ENCODE peak calls at places on chromosomes 5 and 9, in seven cellular contexts. D is HFFc6, X is bronchial epithelial cell, R is Calu3, O is colonic mucosa, F is heart left ventricle, J is HFF-Myc. G is an unnamed sample.

GRCh38 chr5:34552129-34552528 is 104.0 kb upstream of the RAI14 start:
- DNase-seq in D (no peak), J (no peak), F (no peak), R (no peak), X (no peak), O (no peak), G (no peak)

GRCh38 chr9:135077497-135078200 is 9.8 kb upstream of the OLFM1 start:
- DNase-seq in O (no peak), F (no peak), J (no peak), X (no peak), R (no peak), D (peak), G (no peak)

GRCh38 chr5:127296321-127296720 is 5.7 kb downstream of the MEGF10 start:
- DNase-seq in X (peak), J (no peak), F (no peak), D (peak), R (no peak), O (no peak), G (no peak)

GRCh38 chr9:110255417-110256141 is 728 bp downstream of the TXN start:
- DNase-seq in D (peak), J (no peak), R (peak), F (peak), O (peak), X (peak), G (no peak)

GRCh38 chr5:111454198-111454606 is 58.1 kb downstream of the STARD4 start:
- DNase-seq in X (peak), R (no peak), O (no peak), J (peak), D (peak), F (no peak), G (peak)

GRCh38 chr5:79236364-79236969 is 536 bp downstream of the JMY start:
- DNase-seq in D (no peak), O (peak), X (peak), R (peak), J (no peak), F (no peak), G (no peak)

GRCh38 chr9:36166150-36166927 is 2.8 kb upstream of the CCIN start:
- DNase-seq in F (peak), J (peak), D (peak), O (peak), X (peak), R (peak), G (no peak)

GRCh38 chr9:135530146-135530545 is 8.9 kb downstream of the LCN1 start:
- DNase-seq in D (no peak), F (no peak), X (no peak), R (no peak), O (no peak), J (no peak), G (no peak)

GRCh38 chr5:116441223-116441622 is 133.4 kb downstream of the SEMA6A start:
- DNase-seq in O (no peak), X (no peak), R (no peak), D (no peak), F (no peak), J (no peak), G (no peak)

GRCh38 chr5:10576121-10576789 is 12.4 kb downstream of the ANKRD33B start:
- DNase-seq in X (no peak), O (no peak), R (no peak), J (no peak), F (peak), D (no peak), G (no peak)

GRCh38 chr5:69136296-69136695 is 30.7 kb upstream of the CCNB1 start:
- DNase-seq in J (no peak), F (no peak), D (no peak), X (no peak), R (no peak), O (no peak), G (peak)

GRCh38 chr5:132289097-132289496 is 5.1 kb upstream of the SLC22A4 start:
- DNase-seq in D (no peak), J (no peak), F (no peak), X (no peak), R (no peak), O (no peak), G (no peak)

GRCh38 chr5:37554938-37555337 is 175.8 kb downstream of the WDR70 start:
- DNase-seq in D (no peak), R (no peak), J (no peak), X (peak), O (no peak), F (no peak), G (no peak)

DNA sequence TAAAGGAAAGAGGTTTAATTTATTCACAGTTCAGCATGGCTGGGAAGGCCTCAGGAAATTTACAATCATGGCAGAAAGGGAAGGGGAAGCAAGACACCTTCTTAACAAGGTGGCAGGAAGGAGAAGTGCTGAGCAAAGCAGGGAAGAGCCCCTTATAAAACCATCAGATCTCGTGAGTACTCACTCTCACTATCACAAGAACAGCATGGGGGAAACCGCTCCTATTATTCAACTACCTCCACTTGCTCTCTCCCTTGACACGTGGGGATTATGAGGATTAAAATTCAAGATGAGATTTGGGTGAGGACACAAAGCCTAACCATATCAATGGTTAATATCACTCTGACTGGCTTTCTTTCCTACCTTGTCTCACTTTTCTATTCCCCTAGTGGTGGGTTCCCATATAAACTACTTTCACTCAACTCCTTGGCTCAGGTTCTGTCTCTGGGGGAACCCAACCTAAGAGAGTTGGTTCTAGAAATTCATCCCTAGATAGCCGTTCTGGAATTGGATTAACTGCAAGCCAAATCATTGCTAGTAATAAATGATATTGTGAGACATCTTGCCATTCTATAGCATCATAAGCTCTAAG is 749.8 kb upstream of the GRAMD2B start:
- DNase-seq in O (no peak), X (no peak), J (no peak), D (no peak), F (no peak), R (no peak), G (no peak)
- TF ChIP-seq CTCF in O (no peak), X (no peak), J (no peak), D (no peak), F (no peak), R (no peak), G (no peak)

DNA sequence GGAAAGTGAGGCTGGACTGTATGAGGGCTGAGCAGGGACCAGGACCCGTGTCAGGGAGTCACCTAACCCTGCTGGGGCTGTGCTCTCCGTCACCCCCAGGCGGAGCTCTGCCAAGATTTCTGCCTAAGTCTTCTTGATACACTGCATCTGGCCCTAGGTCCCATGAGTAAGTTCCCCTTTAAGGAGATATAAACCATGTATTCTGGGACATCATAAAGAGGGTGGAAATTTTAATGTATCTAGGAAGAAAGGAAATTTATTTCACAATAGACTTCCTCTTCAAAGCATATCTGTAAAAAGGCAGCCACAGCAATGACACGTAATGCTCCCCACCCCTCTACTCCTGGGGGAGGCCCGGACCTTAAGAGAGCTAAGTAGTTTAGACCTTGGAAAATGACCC is 183.4 kb downstream of the FBXL7 start:
- DNase-seq in O (peak), R (no peak), D (no peak), X (no peak), F (no peak), J (no peak), G (no peak)
- TF ChIP-seq CTCF in O (no peak), R (no peak), D (no peak), X (no peak), F (peak), J (peak), G (peak)

DNA sequence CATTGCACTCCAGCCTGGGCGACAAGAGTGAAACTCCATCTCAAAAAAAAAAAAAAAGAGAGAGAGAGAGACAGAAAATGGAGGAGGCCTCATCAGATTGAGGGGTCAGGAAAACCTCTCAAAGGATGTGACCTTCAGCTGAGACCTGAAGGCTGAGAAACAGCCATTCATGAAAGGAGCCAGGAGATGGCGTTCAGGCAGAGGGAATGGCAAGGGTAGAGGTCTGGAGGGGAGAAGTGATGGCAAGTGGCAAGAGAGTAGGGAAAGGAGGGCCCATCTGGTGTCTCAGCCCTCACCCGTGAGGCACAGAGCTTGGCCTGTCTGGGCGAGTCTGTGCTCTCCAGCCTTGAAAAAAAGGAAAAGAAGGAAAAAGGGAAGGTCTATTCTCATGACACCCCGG is 17.0 kb downstream of the CAMK2A start:
- DNase-seq in R (peak), X (peak), D (peak), F (no peak), J (no peak), O (no peak), G (peak)
- TF ChIP-seq CTCF in R (no peak), X (peak), D (peak), F (no peak), J (peak), O (no peak), G (peak)

GRCh38 chr5:176700239-176700847 is 53.1 kb downstream of the TSPAN17 start:
- DNase-seq in X (peak), F (peak), O (no peak), J (no peak), R (peak), D (no peak), G (no peak)
- TF ChIP-seq CTCF in X (peak), F (no peak), O (no peak), J (peak), R (peak), D (peak), G (no peak)

DNA sequence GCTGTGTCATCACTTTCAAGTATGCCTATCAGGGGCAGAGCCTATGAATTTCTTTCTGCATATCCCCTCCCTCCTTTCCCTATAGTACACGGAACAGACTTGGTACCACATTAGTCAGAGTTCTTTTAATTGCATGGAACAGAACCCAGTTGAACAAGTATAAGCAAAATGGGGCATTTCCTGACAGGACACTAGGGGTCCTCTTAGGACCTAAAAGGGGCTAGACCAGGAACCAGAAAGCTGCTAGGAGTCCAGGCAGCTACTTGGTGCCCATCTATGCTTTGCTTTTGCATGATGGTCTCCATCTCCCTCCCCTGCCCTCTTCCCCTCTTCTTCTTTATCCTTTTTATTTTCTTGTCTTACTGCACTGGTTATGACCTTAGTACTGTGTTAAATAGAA is 5.9 kb downstream of the BSPRY start:
- DNase-seq in D (peak), X (no peak), F (no peak), O (no peak), R (no peak), J (no peak), G (no peak)
- TF ChIP-seq CTCF in D (peak), X (no peak), F (no peak), O (no peak), R (no peak), J (peak), G (peak)

GRCh38 chr9:19698960-19699359 is 89.9 kb downstream of the SLC24A2 start:
- DNase-seq in F (no peak), D (no peak), O (no peak), X (no peak), J (no peak), R (no peak), G (no peak)

GRCh38 chr9:19701274-19701673 is 87.6 kb downstream of the SLC24A2 start:
- DNase-seq in J (no peak), X (no peak), R (no peak), F (no peak), D (no peak), O (no peak), G (no peak)

GRCh38 chr9:19699757-19700156 is 89.1 kb downstream of the SLC24A2 start:
- DNase-seq in X (peak), O (no peak), J (no peak), F (no peak), D (no peak), R (no peak), G (no peak)

GRCh38 chr9:19703702-19704101 is 85.1 kb downstream of the SLC24A2 start:
- DNase-seq in R (no peak), O (no peak), F (no peak), X (peak), J (no peak), D (no peak), G (no peak)

GRCh38 chr9:19701991-19702390 is 86.8 kb downstream of the SLC24A2 start:
- DNase-seq in R (no peak), O (no peak), D (no peak), F (no peak), J (no peak), X (no peak), G (no peak)
- TF ChIP-seq CTCF in R (no peak), O (no peak), D (no peak), F (no peak), J (no peak), X (no peak), G (no peak)

GRCh38 chr9:89342213-89342612 is 23.9 kb downstream of the SECISBP2 start:
- DNase-seq in J (no peak), D (no peak), R (no peak), X (no peak), F (no peak), O (no peak), G (no peak)
- TF ChIP-seq CTCF in J (no peak), D (no peak), R (no peak), X (no peak), F (no peak), O (no peak), G (no peak)

GRCh38 chr5:117454716-117455212 is 880.1 kb upstream of the SEMA6A start:
- DNase-seq in F (no peak), J (peak), D (no peak), R (peak), X (peak), O (peak), G (no peak)

GRCh38 chr5:117461403-117461802 is 886.8 kb upstream of the SEMA6A start:
- DNase-seq in D (no peak), O (no peak), R (no peak), J (no peak), F (no peak), X (no peak), G (no peak)

GRCh38 chr5:117455236-117456233 is 880.9 kb upstream of the SEMA6A start:
- DNase-seq in F (no peak), D (no peak), O (peak), R (peak), X (no peak), J (no peak), G (no peak)
- TF ChIP-seq CTCF in F (no peak), D (peak), O (peak), R (peak), X (peak), J (peak), G (no peak)

G was measured in AG09319.